ENCODE peak calls at places on chromosomes 7 and 10, in four cellular contexts. One of them, this sample, is unnamed.

GRCh38 chr10:106370751-106371150 is 793.8 kb downstream of the SORCS1 start:
- DNase-seq in T-helper 1 cell: no peak
- DNase-seq in hippocampal formation: no peak
- DNase-seq in nephron progenitor cell: no peak
- DNase-seq in this sample: no peak

GRCh38 chr7:158812684-158813083 is 16.6 kb downstream of the ESYT2 start:
- DNase-seq in T-helper 1 cell: peak
- DNase-seq in hippocampal formation: no peak
- DNase-seq in nephron progenitor cell: no peak
- DNase-seq in this sample: peak

GRCh38 chr7:111735661-111736323 is 173.5 kb upstream of the IMMP2L start:
- DNase-seq in T-helper 1 cell: peak
- DNase-seq in hippocampal formation: peak
- DNase-seq in nephron progenitor cell: peak
- DNase-seq in this sample: peak

GRCh38 chr10:123357363-123358075 is 203.3 kb downstream of the BUB3 start:
- DNase-seq in T-helper 1 cell: no peak
- DNase-seq in hippocampal formation: no peak
- DNase-seq in nephron progenitor cell: peak
- DNase-seq in this sample: no peak

GRCh38 chr10:118963341-118963740 is 66.2 kb upstream of the NANOS1 start:
- DNase-seq in T-helper 1 cell: no peak
- DNase-seq in hippocampal formation: no peak
- DNase-seq in nephron progenitor cell: no peak
- DNase-seq in this sample: no peak

GRCh38 chr7:87058739-87059524 is 522 bp downstream of the ELAPOR2 start:
- DNase-seq in T-helper 1 cell: no peak
- DNase-seq in hippocampal formation: peak
- DNase-seq in nephron progenitor cell: no peak
- DNase-seq in this sample: peak

GRCh38 chr7:99531354-99531765 is 20.6 kb downstream of the FAM200A start:
- DNase-seq in T-helper 1 cell: no peak
- DNase-seq in hippocampal formation: no peak
- DNase-seq in nephron progenitor cell: no peak
- DNase-seq in this sample: no peak

GRCh38 chr10:76583711-76584161 is 1053.9 kb downstream of the KCNMA1 start:
- DNase-seq in T-helper 1 cell: no peak
- DNase-seq in hippocampal formation: no peak
- DNase-seq in nephron progenitor cell: no peak
- DNase-seq in this sample: no peak

GRCh38 chr7:130887182-130888016 is 153.4 kb upstream of the KLF14 start:
- DNase-seq in T-helper 1 cell: no peak
- DNase-seq in hippocampal formation: no peak
- DNase-seq in nephron progenitor cell: no peak
- DNase-seq in this sample: no peak

GRCh38 chr7:132134814-132135445 is 441.3 kb downstream of the PLXNA4 start:
- DNase-seq in T-helper 1 cell: no peak
- DNase-seq in hippocampal formation: no peak
- DNase-seq in nephron progenitor cell: no peak
- DNase-seq in this sample: no peak

GRCh38 chr10:17744395-17744841 is 7.6 kb upstream of the TMEM236 start:
- DNase-seq in T-helper 1 cell: no peak
- DNase-seq in hippocampal formation: no peak
- DNase-seq in nephron progenitor cell: no peak
- DNase-seq in this sample: no peak

GRCh38 chr7:80392229-80393169 is 119.4 kb downstream of the GNAT3 start:
- DNase-seq in T-helper 1 cell: no peak
- DNase-seq in hippocampal formation: no peak
- DNase-seq in nephron progenitor cell: no peak
- DNase-seq in this sample: no peak

GRCh38 chr10:119113805-119114732 is 10.2 kb downstream of the DENND10 start:
- DNase-seq in T-helper 1 cell: no peak
- DNase-seq in hippocampal formation: no peak
- DNase-seq in nephron progenitor cell: no peak
- DNase-seq in this sample: no peak

GRCh38 chr7:101420436-101420835 is 57.8 kb downstream of the COL26A1 start:
- DNase-seq in T-helper 1 cell: no peak
- DNase-seq in hippocampal formation: no peak
- DNase-seq in nephron progenitor cell: peak
- DNase-seq in this sample: no peak

GRCh38 chr10:114876602-114877300 is 55.2 kb downstream of the FHIP2A start:
- DNase-seq in T-helper 1 cell: no peak
- DNase-seq in hippocampal formation: peak
- DNase-seq in nephron progenitor cell: peak
- DNase-seq in this sample: no peak

GRCh38 chr7:1647961-1648631 is 22.0 kb upstream of the ELFN1 start:
- DNase-seq in T-helper 1 cell: no peak
- DNase-seq in hippocampal formation: peak
- DNase-seq in nephron progenitor cell: peak
- DNase-seq in this sample: no peak

GRCh38 chr7:72785166-72785955 is 42.6 kb downstream of the TYW1B start:
- DNase-seq in T-helper 1 cell: no peak
- DNase-seq in hippocampal formation: no peak
- DNase-seq in nephron progenitor cell: no peak
- DNase-seq in this sample: no peak

GRCh38 chr10:6202098-6202683 is 541 bp upstream of the PFKFB3 start:
- DNase-seq in T-helper 1 cell: no peak
- DNase-seq in hippocampal formation: no peak
- DNase-seq in nephron progenitor cell: peak
- DNase-seq in this sample: no peak

GRCh38 chr10:35643151-35643975 is 1.3 kb upstream of the FZD8 start:
- DNase-seq in T-helper 1 cell: peak
- DNase-seq in hippocampal formation: peak
- DNase-seq in nephron progenitor cell: peak
- DNase-seq in this sample: no peak

GRCh38 chr7:43454936-43455518 is 127.9 kb upstream of the STK17A start:
- DNase-seq in T-helper 1 cell: no peak
- DNase-seq in hippocampal formation: no peak
- DNase-seq in nephron progenitor cell: no peak
- DNase-seq in this sample: no peak

GRCh38 chr10:69961168-69961863 is 91.3 kb upstream of the MACROH2A2 start:
- DNase-seq in T-helper 1 cell: no peak
- DNase-seq in hippocampal formation: no peak
- DNase-seq in nephron progenitor cell: no peak
- DNase-seq in this sample: no peak

GRCh38 chr7:23524473-23524872 is 7.3 kb downstream of the TRA2A start:
- DNase-seq in T-helper 1 cell: no peak
- DNase-seq in hippocampal formation: no peak
- DNase-seq in nephron progenitor cell: no peak
- DNase-seq in this sample: no peak

GRCh38 chr10:44627591-44628354 is 242.9 kb upstream of the CXCL12 start:
- DNase-seq in T-helper 1 cell: no peak
- DNase-seq in hippocampal formation: no peak
- DNase-seq in nephron progenitor cell: no peak
- DNase-seq in this sample: no peak

GRCh38 chr10:108957681-108958080 is 965.6 kb downstream of the XPNPEP1 start:
- DNase-seq in T-helper 1 cell: no peak
- DNase-seq in hippocampal formation: no peak
- DNase-seq in nephron progenitor cell: no peak
- DNase-seq in this sample: no peak

GRCh38 chr10:38043516-38043915 is 33.0 kb downstream of the ZNF33A start:
- DNase-seq in T-helper 1 cell: no peak
- DNase-seq in hippocampal formation: no peak
- DNase-seq in nephron progenitor cell: no peak
- DNase-seq in this sample: no peak

GRCh38 chr7:30920584-30921539 is 9.2 kb downstream of the AQP1 start:
- DNase-seq in T-helper 1 cell: no peak
- DNase-seq in hippocampal formation: no peak
- DNase-seq in nephron progenitor cell: peak
- DNase-seq in this sample: no peak

GRCh38 chr7:100602889-100603696 is 930 bp downstream of the PCOLCE start:
- DNase-seq in T-helper 1 cell: no peak
- DNase-seq in hippocampal formation: no peak
- DNase-seq in nephron progenitor cell: peak
- DNase-seq in this sample: no peak

GRCh38 chr7:43636093-43636492 is 53.2 kb downstream of the STK17A start:
- DNase-seq in T-helper 1 cell: no peak
- DNase-seq in hippocampal formation: no peak
- DNase-seq in nephron progenitor cell: no peak
- DNase-seq in this sample: no peak

GRCh38 chr7:106283831-106284515 is 810 bp downstream of the NAMPT start:
- DNase-seq in T-helper 1 cell: peak
- DNase-seq in hippocampal formation: peak
- DNase-seq in nephron progenitor cell: peak
- DNase-seq in this sample: peak

GRCh38 chr7:96090756-96091155 is 231.1 kb downstream of the SLC25A13 start:
- DNase-seq in T-helper 1 cell: no peak
- DNase-seq in hippocampal formation: no peak
- DNase-seq in nephron progenitor cell: no peak
- DNase-seq in this sample: no peak

GRCh38 chr10:70672993-70673928 is 955 bp downstream of the ADAMTS14 start:
- DNase-seq in T-helper 1 cell: no peak
- DNase-seq in hippocampal formation: no peak
- DNase-seq in nephron progenitor cell: no peak
- DNase-seq in this sample: no peak